ENCODE peak calls at places on chromosome X, in seven cellular contexts. P is SK-N-SH, A is neural progenitor cell, Z is stomach, E is BJ, S is choroid plexus epithelial cell, V is fibroblast of the aortic adventitia. J is an unnamed sample.

GRCh38 chrX:75596178-75596577 is 73.3 kb upstream of the ZDHHC15 start:
- DNase-seq in E (no peak), P (no peak), A (no peak), S (peak; percentile 16), Z (no peak), V (peak; percentile 1), J (no peak)

GRCh38 chrX:47540754-47541538 is 20.1 kb upstream of the ARAF start:
- DNase-seq in P (peak; percentile 80), V (peak; percentile 91), E (peak; percentile 71), A (peak; percentile 84), Z (peak; percentile 69), S (peak; percentile 95), J (peak; percentile 80)

GRCh38 chrX:49147907-49148306 is 14.7 kb upstream of the MAGIX start:
- DNase-seq in V (no peak), P (no peak), E (no peak), S (no peak), A (no peak), Z (no peak), J (no peak)

GRCh38 chrX:11239230-11239629 is 54.0 kb upstream of the AMELX start:
- DNase-seq in A (no peak), Z (no peak), V (peak; percentile 70), E (peak; percentile 35), P (peak; percentile 7), S (peak; percentile 45), J (peak; percentile 85)

GRCh38 chrX:152819732-152820131 is 10.8 kb downstream of the CETN2 start:
- DNase-seq in V (peak; percentile 47), P (no peak), A (no peak), E (no peak), Z (no peak), S (peak; percentile 22), J (peak; percentile 72)

GRCh38 chrX:9683350-9683749 is 82.3 kb downstream of the GPR143 start:
- DNase-seq in V (no peak), P (no peak), S (no peak), A (no peak), E (no peak), Z (no peak), J (no peak)

GRCh38 chrX:15418041-15418706 is 34.0 kb upstream of the VEGFD start:
- DNase-seq in S (no peak), A (no peak), Z (no peak), V (peak; percentile 93), P (no peak), E (peak; percentile 79), J (no peak)

GRCh38 chrX:73850124-73851013 is 287.4 kb downstream of the CHIC1 start:
- DNase-seq in E (no peak), Z (peak; percentile 45), P (peak; percentile 44), S (peak; percentile 53), A (peak; percentile 45), V (peak; percentile 37), J (peak; percentile 30)

GRCh38 chrX:26387906-26388305 is 171.9 kb downstream of the MAGEB5 start:
- DNase-seq in A (no peak), V (no peak), Z (no peak), P (no peak), S (no peak), E (no peak), J (no peak)

DNA sequence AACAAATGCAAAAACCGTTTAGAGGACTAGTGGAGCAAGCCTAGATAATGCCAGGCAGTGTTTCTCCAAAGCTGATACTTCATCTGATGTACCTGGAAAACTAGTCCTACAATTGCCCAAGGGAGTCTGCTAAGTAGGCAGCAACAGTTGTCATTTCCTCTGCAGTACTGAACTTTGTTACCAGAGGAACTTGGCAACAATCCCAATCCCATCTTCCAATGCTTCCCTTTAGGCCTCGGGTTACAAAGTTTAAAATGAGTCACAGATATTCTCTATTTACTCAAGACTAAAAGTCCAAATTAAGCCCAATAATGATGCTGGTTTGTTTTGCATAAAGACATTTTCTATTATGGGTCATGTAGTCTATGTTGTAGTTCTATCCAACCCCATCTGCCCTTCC is 120.0 kb upstream of the GLRA2 start:
- DNase-seq in V (no peak), A (no peak), P (no peak), E (no peak), S (peak; percentile 2), Z (no peak), J (peak; percentile 80)
- H3K4me3 ChIP-seq in V (no peak overlapping the region), A (no peak overlapping the region), P (no peak overlapping the region), E (no peak overlapping the region), S (no peak overlapping the region), Z (no peak overlapping the region), J (no peak overlapping the region)

DNA sequence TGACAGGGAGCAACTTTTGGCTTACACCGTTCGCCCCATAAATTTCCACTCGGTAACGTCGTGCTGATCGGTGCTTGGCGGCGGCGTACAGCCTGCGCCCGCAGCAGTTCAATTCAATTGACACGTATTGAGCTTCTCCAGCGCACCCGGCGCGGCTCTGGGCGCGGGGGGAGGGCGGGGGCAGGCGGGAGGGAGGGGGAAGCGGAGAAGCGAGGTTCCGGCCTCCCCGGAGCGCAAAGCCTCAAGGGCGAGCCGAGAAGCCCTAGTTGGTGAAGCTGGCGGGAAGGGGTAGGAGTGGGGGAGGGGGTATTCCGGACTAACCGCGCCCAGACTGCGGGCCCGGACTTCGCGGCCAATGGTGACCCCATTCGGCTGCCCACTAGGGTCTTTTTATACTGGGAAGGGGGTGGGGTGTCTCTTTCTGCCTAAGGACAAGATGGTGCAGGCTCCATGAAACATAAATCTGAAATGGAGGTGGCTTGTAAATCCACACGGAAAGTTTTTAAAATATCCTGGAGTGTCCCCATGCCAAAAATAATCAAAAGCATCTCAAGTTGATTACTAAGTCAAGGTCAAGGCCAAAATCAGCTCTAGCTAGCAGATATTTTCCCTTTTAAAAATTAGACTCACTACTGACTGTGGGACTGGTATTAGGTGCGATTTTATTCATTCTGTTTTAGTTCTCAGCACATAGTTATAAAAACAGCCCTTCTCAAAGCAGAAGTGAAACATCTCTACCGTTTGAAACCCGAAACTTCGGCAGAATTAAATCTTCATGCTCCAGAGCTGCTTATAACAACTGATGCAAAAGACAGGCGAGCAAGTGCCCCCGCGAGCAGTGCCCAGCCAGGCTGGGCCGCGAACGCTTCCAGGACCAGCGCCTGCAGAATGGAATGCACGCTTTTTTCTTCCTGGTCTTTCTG is 1.5 kb upstream of the BCOR start:
- DNase-seq in A (peak; percentile 59), V (no peak), Z (no peak), P (peak; percentile 70), E (no peak), S (no peak), J (no peak)
- TF ChIP-seq CTCF in A (no peak), V (no peak), Z (no peak), P (no peak), E (no peak), S (no peak), J (no peak)

DNA sequence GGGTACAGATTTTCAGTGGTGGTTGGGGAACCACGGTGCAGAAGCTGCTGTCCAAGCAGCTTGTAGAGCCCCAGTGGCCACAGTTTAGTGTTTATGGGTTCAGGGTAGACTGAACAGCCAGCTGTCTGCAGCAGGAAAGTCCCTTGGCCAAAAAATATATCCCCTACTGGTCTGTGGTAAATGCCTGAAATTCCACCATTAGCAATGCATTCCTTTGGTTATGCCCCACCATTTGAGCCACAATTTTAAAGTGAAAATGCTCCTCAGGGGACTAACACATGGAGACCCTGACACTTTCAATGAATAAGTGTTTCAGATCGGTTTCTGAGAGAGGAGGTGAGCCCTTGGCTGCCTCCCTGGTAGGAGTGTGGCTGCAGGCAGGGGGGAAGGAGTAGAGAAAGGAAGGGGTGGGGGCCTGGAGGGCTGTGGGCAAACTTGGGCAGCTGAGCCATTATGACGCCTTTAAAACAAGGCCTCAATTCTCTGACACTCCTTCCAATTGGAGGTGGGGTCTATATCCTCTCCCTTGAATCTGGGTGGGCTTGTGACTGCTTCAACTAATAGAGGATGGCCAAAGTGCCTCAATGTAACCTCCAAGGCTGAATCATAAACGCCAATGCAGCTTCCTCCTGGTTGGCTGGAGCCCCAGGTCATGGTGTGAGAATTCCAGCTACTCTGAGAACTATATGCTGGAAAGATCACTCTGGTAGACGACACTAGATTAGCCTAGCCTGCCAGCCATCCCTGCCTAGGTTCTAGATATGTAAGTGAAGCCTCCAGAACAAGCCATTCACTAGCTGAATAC is 75.8 kb upstream of the ATP6AP2 start:
- DNase-seq in Z (no peak), E (peak; percentile 43), A (no peak), S (peak; percentile 94), V (peak; percentile 61), P (no peak), J (no peak)
- H3K4me3 ChIP-seq in Z (no peak overlapping the region), E (no peak overlapping the region), A (no peak overlapping the region), S (no peak overlapping the region), V (no peak overlapping the region), P (no peak overlapping the region), J (no peak overlapping the region)

DNA sequence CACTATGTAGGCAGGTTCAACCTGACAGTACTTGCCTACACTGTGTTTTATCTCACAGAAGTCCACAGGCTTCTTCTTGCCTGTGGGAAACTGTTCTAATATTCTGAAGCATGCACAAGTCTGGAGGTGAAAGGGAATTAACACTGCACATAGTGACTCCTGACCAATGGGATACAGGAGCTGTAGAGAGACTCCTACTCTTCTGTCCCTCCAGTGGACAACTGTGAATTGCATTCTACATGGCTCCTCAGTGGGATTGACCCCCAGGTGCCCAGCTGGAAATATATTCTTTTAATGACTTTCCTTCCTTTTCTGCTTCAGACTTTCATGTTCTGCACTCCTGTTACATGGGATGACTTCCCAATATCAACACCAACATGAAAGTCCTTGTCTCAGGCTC is 8.2 kb upstream of the YIPF6 start:
- DNase-seq in P (peak; percentile 59), A (peak; percentile 35), V (peak; percentile 27), Z (no peak), E (no peak), S (peak; percentile 52), J (peak; percentile 36)
- TF ChIP-seq CTCF in P (peak; percentile 60), A (peak; percentile 43), V (peak; percentile 49), Z (no peak), E (peak; percentile 47), S (peak; percentile 59), J (peak; percentile 51)

J was measured in epithelial cell of esophagus.